ENCODE peak calls at places on chromosomes 16 and 17, in eight cellular contexts. One of them, this sample, is unnamed.

GRCh38 chr17:15368605-15369004 is 27.2 kb upstream of the TEKT3 start:
- DNase-seq in upper lobe of right lung: no peak
- DNase-seq in epithelial cell of esophagus: no peak
- DNase-seq in esophagus squamous epithelium: no peak
- DNase-seq in nephron progenitor cell: no peak
- DNase-seq in CD8-positive, alpha-beta T cell: no peak
- DNase-seq in lower lobe of right lung: no peak
- DNase-seq in omental fat pad: no peak
- DNase-seq in this sample: no peak

GRCh38 chr17:15892244-15892643 is 52.7 kb upstream of the ADORA2B start:
- DNase-seq in epithelial cell of esophagus: no peak
- DNase-seq in esophagus squamous epithelium: no peak
- DNase-seq in CD8-positive, alpha-beta T cell: no peak
- DNase-seq in lower lobe of right lung: no peak
- DNase-seq in nephron progenitor cell: no peak
- DNase-seq in upper lobe of right lung: peak
- DNase-seq in omental fat pad: no peak
- DNase-seq in this sample: no peak

GRCh38 chr16:14350081-14350480 is 279.0 kb downstream of the MRTFB start:
- DNase-seq in CD8-positive, alpha-beta T cell: no peak
- DNase-seq in esophagus squamous epithelium: no peak
- DNase-seq in nephron progenitor cell: no peak
- DNase-seq in upper lobe of right lung: no peak
- DNase-seq in epithelial cell of esophagus: no peak
- DNase-seq in lower lobe of right lung: no peak
- DNase-seq in omental fat pad: no peak
- DNase-seq in this sample: no peak

GRCh38 chr17:28547096-28547622 is 5.3 kb downstream of the UNC119 start:
- DNase-seq in nephron progenitor cell: no peak
- DNase-seq in lower lobe of right lung: no peak
- DNase-seq in epithelial cell of esophagus: no peak
- DNase-seq in esophagus squamous epithelium: no peak
- DNase-seq in upper lobe of right lung: no peak
- DNase-seq in omental fat pad: no peak
- DNase-seq in CD8-positive, alpha-beta T cell: no peak
- DNase-seq in this sample: no peak

GRCh38 chr16:50671644-50672260 is 9.4 kb downstream of the SNX20 start:
- DNase-seq in esophagus squamous epithelium: no peak
- DNase-seq in epithelial cell of esophagus: peak
- DNase-seq in omental fat pad: no peak
- DNase-seq in nephron progenitor cell: peak
- DNase-seq in upper lobe of right lung: no peak
- DNase-seq in lower lobe of right lung: peak
- DNase-seq in CD8-positive, alpha-beta T cell: peak
- DNase-seq in this sample: no peak

GRCh38 chr16:15493416-15494181 is 59.2 kb downstream of the BMERB1 start:
- DNase-seq in lower lobe of right lung: no peak
- DNase-seq in nephron progenitor cell: no peak
- DNase-seq in omental fat pad: no peak
- DNase-seq in esophagus squamous epithelium: no peak
- DNase-seq in epithelial cell of esophagus: no peak
- DNase-seq in CD8-positive, alpha-beta T cell: no peak
- DNase-seq in upper lobe of right lung: no peak
- DNase-seq in this sample: no peak

GRCh38 chr16:67655363-67655762 is 4.7 kb downstream of the ACD start:
- DNase-seq in epithelial cell of esophagus: no peak
- DNase-seq in lower lobe of right lung: no peak
- DNase-seq in CD8-positive, alpha-beta T cell: no peak
- DNase-seq in upper lobe of right lung: no peak
- DNase-seq in omental fat pad: no peak
- DNase-seq in nephron progenitor cell: no peak
- DNase-seq in esophagus squamous epithelium: no peak
- DNase-seq in this sample: no peak

GRCh38 chr16:20049831-20050230 is 23.9 kb downstream of the GPR139 start:
- DNase-seq in upper lobe of right lung: no peak
- DNase-seq in omental fat pad: no peak
- DNase-seq in nephron progenitor cell: no peak
- DNase-seq in esophagus squamous epithelium: no peak
- DNase-seq in CD8-positive, alpha-beta T cell: no peak
- DNase-seq in lower lobe of right lung: no peak
- DNase-seq in epithelial cell of esophagus: peak
- DNase-seq in this sample: no peak

GRCh38 chr16:88628512-88628974 is 9.8 kb upstream of the IL17C start:
- DNase-seq in esophagus squamous epithelium: no peak
- DNase-seq in lower lobe of right lung: no peak
- DNase-seq in CD8-positive, alpha-beta T cell: no peak
- DNase-seq in epithelial cell of esophagus: no peak
- DNase-seq in upper lobe of right lung: no peak
- DNase-seq in nephron progenitor cell: peak
- DNase-seq in omental fat pad: no peak
- DNase-seq in this sample: no peak

GRCh38 chr17:65022751-65023421 is 33.7 kb downstream of the GNA13 start:
- DNase-seq in esophagus squamous epithelium: no peak
- DNase-seq in omental fat pad: no peak
- DNase-seq in epithelial cell of esophagus: peak
- DNase-seq in nephron progenitor cell: no peak
- DNase-seq in upper lobe of right lung: no peak
- DNase-seq in CD8-positive, alpha-beta T cell: no peak
- DNase-seq in lower lobe of right lung: no peak
- DNase-seq in this sample: no peak

GRCh38 chr16:17302620-17303019 is 168.1 kb downstream of the XYLT1 start:
- DNase-seq in upper lobe of right lung: no peak
- DNase-seq in nephron progenitor cell: no peak
- DNase-seq in omental fat pad: no peak
- DNase-seq in CD8-positive, alpha-beta T cell: no peak
- DNase-seq in epithelial cell of esophagus: no peak
- DNase-seq in esophagus squamous epithelium: no peak
- DNase-seq in lower lobe of right lung: no peak
- DNase-seq in this sample: no peak

GRCh38 chr17:8488931-8489330 is 53.2 kb downstream of the NDEL1 start:
- DNase-seq in esophagus squamous epithelium: no peak
- DNase-seq in omental fat pad: no peak
- DNase-seq in lower lobe of right lung: no peak
- DNase-seq in nephron progenitor cell: no peak
- DNase-seq in upper lobe of right lung: peak
- DNase-seq in epithelial cell of esophagus: peak
- DNase-seq in CD8-positive, alpha-beta T cell: no peak
- DNase-seq in this sample: no peak

GRCh38 chr16:2008631-2009301 is 855 bp downstream of the ZNF598 start:
- DNase-seq in epithelial cell of esophagus: peak
- DNase-seq in esophagus squamous epithelium: no peak
- DNase-seq in lower lobe of right lung: no peak
- DNase-seq in omental fat pad: no peak
- DNase-seq in nephron progenitor cell: no peak
- DNase-seq in upper lobe of right lung: no peak
- DNase-seq in CD8-positive, alpha-beta T cell: no peak
- DNase-seq in this sample: no peak

GRCh38 chr17:50835563-50836231 is at the start of gene WFIKKN2:
- DNase-seq in esophagus squamous epithelium: no peak
- DNase-seq in lower lobe of right lung: no peak
- DNase-seq in epithelial cell of esophagus: no peak
- DNase-seq in CD8-positive, alpha-beta T cell: no peak
- DNase-seq in omental fat pad: no peak
- DNase-seq in nephron progenitor cell: no peak
- DNase-seq in upper lobe of right lung: no peak
- DNase-seq in this sample: no peak

GRCh38 chr17:37568350-37569053 is 40.7 kb downstream of the SYNRG start:
- DNase-seq in esophagus squamous epithelium: no peak
- DNase-seq in omental fat pad: no peak
- DNase-seq in lower lobe of right lung: no peak
- DNase-seq in upper lobe of right lung: no peak
- DNase-seq in CD8-positive, alpha-beta T cell: no peak
- DNase-seq in epithelial cell of esophagus: peak
- DNase-seq in nephron progenitor cell: no peak
- DNase-seq in this sample: no peak

GRCh38 chr17:57873261-57874057 is 23.6 kb upstream of the MRPS23 start:
- DNase-seq in omental fat pad: no peak
- DNase-seq in upper lobe of right lung: no peak
- DNase-seq in CD8-positive, alpha-beta T cell: no peak
- DNase-seq in epithelial cell of esophagus: no peak
- DNase-seq in nephron progenitor cell: no peak
- DNase-seq in esophagus squamous epithelium: no peak
- DNase-seq in lower lobe of right lung: no peak
- DNase-seq in this sample: no peak

GRCh38 chr17:411416-412120 is 59.0 kb upstream of the RPH3AL start:
- DNase-seq in esophagus squamous epithelium: no peak
- DNase-seq in upper lobe of right lung: no peak
- DNase-seq in CD8-positive, alpha-beta T cell: no peak
- DNase-seq in lower lobe of right lung: no peak
- DNase-seq in omental fat pad: no peak
- DNase-seq in epithelial cell of esophagus: no peak
- DNase-seq in nephron progenitor cell: no peak
- DNase-seq in this sample: no peak

GRCh38 chr17:15154618-15155017 is 110.5 kb downstream of the PMP22 start:
- DNase-seq in CD8-positive, alpha-beta T cell: no peak
- DNase-seq in nephron progenitor cell: no peak
- DNase-seq in upper lobe of right lung: no peak
- DNase-seq in omental fat pad: no peak
- DNase-seq in lower lobe of right lung: no peak
- DNase-seq in esophagus squamous epithelium: no peak
- DNase-seq in epithelial cell of esophagus: peak
- DNase-seq in this sample: no peak

GRCh38 chr17:44747566-44747965 is 11.2 kb upstream of the ADAM11 start:
- DNase-seq in epithelial cell of esophagus: no peak
- DNase-seq in lower lobe of right lung: no peak
- DNase-seq in omental fat pad: no peak
- DNase-seq in upper lobe of right lung: no peak
- DNase-seq in CD8-positive, alpha-beta T cell: no peak
- DNase-seq in nephron progenitor cell: no peak
- DNase-seq in esophagus squamous epithelium: no peak
- DNase-seq in this sample: no peak

GRCh38 chr17:79840204-79840988 is 1.2 kb upstream of the CBX4 start:
- DNase-seq in nephron progenitor cell: peak
- DNase-seq in esophagus squamous epithelium: no peak
- DNase-seq in upper lobe of right lung: peak
- DNase-seq in omental fat pad: no peak
- DNase-seq in epithelial cell of esophagus: peak
- DNase-seq in CD8-positive, alpha-beta T cell: no peak
- DNase-seq in lower lobe of right lung: peak
- DNase-seq in this sample: no peak
- TF ChIP-seq CTCF in nephron progenitor cell: no peak
- TF ChIP-seq CTCF in esophagus squamous epithelium: no peak
- TF ChIP-seq CTCF in upper lobe of right lung: peak
- TF ChIP-seq CTCF in omental fat pad: no peak
- TF ChIP-seq CTCF in epithelial cell of esophagus: no peak
- TF ChIP-seq CTCF in CD8-positive, alpha-beta T cell: no peak
- TF ChIP-seq CTCF in lower lobe of right lung: peak
- TF ChIP-seq CTCF in this sample: no peak

GRCh38 chr17:78806451-78806850 is 24.4 kb upstream of the CYTH1 start:
- DNase-seq in epithelial cell of esophagus: peak
- DNase-seq in CD8-positive, alpha-beta T cell: no peak
- DNase-seq in esophagus squamous epithelium: no peak
- DNase-seq in upper lobe of right lung: no peak
- DNase-seq in lower lobe of right lung: no peak
- DNase-seq in nephron progenitor cell: no peak
- DNase-seq in omental fat pad: no peak
- DNase-seq in this sample: no peak
- TF ChIP-seq CTCF in epithelial cell of esophagus: peak
- TF ChIP-seq CTCF in CD8-positive, alpha-beta T cell: peak
- TF ChIP-seq CTCF in esophagus squamous epithelium: no peak
- TF ChIP-seq CTCF in upper lobe of right lung: no peak
- TF ChIP-seq CTCF in lower lobe of right lung: no peak
- TF ChIP-seq CTCF in nephron progenitor cell: no peak
- TF ChIP-seq CTCF in omental fat pad: no peak
- TF ChIP-seq CTCF in this sample: no peak

GRCh38 chr16:968620-969019 is 2.2 kb downstream of the LMF1 start:
- DNase-seq in omental fat pad: no peak
- DNase-seq in epithelial cell of esophagus: no peak
- DNase-seq in esophagus squamous epithelium: no peak
- DNase-seq in nephron progenitor cell: no peak
- DNase-seq in lower lobe of right lung: no peak
- DNase-seq in CD8-positive, alpha-beta T cell: no peak
- DNase-seq in upper lobe of right lung: no peak
- DNase-seq in this sample: no peak

GRCh38 chr16:971582-971905 is 760 bp upstream of the LMF1 start:
- DNase-seq in epithelial cell of esophagus: no peak
- DNase-seq in upper lobe of right lung: no peak
- DNase-seq in omental fat pad: no peak
- DNase-seq in lower lobe of right lung: no peak
- DNase-seq in nephron progenitor cell: no peak
- DNase-seq in CD8-positive, alpha-beta T cell: no peak
- DNase-seq in esophagus squamous epithelium: no peak
- DNase-seq in this sample: no peak

GRCh38 chr16:970379-970765 is 412 bp downstream of the LMF1 start:
- DNase-seq in upper lobe of right lung: no peak
- DNase-seq in nephron progenitor cell: no peak
- DNase-seq in epithelial cell of esophagus: peak
- DNase-seq in CD8-positive, alpha-beta T cell: no peak
- DNase-seq in esophagus squamous epithelium: no peak
- DNase-seq in lower lobe of right lung: peak
- DNase-seq in omental fat pad: no peak
- DNase-seq in this sample: no peak

GRCh38 chr16:970766-971581 is at the start of gene LMF1:
- DNase-seq in omental fat pad: peak
- DNase-seq in CD8-positive, alpha-beta T cell: peak
- DNase-seq in lower lobe of right lung: peak
- DNase-seq in esophagus squamous epithelium: peak
- DNase-seq in upper lobe of right lung: peak
- DNase-seq in nephron progenitor cell: peak
- DNase-seq in epithelial cell of esophagus: peak
- DNase-seq in this sample: peak

GRCh38 chr16:969508-970378 is 1.0 kb downstream of the LMF1 start:
- DNase-seq in upper lobe of right lung: peak
- DNase-seq in CD8-positive, alpha-beta T cell: no peak
- DNase-seq in omental fat pad: no peak
- DNase-seq in esophagus squamous epithelium: no peak
- DNase-seq in lower lobe of right lung: peak
- DNase-seq in nephron progenitor cell: peak
- DNase-seq in epithelial cell of esophagus: no peak
- DNase-seq in this sample: no peak
- TF ChIP-seq CTCF in upper lobe of right lung: no peak
- TF ChIP-seq CTCF in CD8-positive, alpha-beta T cell: no peak
- TF ChIP-seq CTCF in omental fat pad: no peak
- TF ChIP-seq CTCF in esophagus squamous epithelium: no peak
- TF ChIP-seq CTCF in lower lobe of right lung: no peak
- TF ChIP-seq CTCF in nephron progenitor cell: no peak
- TF ChIP-seq CTCF in epithelial cell of esophagus: no peak
- TF ChIP-seq CTCF in this sample: no peak

GRCh38 chr17:32445075-32445427 is 741 bp downstream of the PSMD11 start:
- DNase-seq in upper lobe of right lung: no peak
- DNase-seq in omental fat pad: peak
- DNase-seq in nephron progenitor cell: peak
- DNase-seq in lower lobe of right lung: no peak
- DNase-seq in epithelial cell of esophagus: peak
- DNase-seq in esophagus squamous epithelium: no peak
- DNase-seq in CD8-positive, alpha-beta T cell: peak
- DNase-seq in this sample: no peak

GRCh38 chr17:32445976-32446375 is 1.7 kb downstream of the PSMD11 start:
- DNase-seq in omental fat pad: no peak
- DNase-seq in lower lobe of right lung: no peak
- DNase-seq in esophagus squamous epithelium: no peak
- DNase-seq in CD8-positive, alpha-beta T cell: no peak
- DNase-seq in epithelial cell of esophagus: peak
- DNase-seq in nephron progenitor cell: no peak
- DNase-seq in upper lobe of right lung: no peak
- DNase-seq in this sample: no peak

GRCh38 chr17:32443827-32444300 is 446 bp upstream of the PSMD11 start:
- DNase-seq in CD8-positive, alpha-beta T cell: no peak
- DNase-seq in upper lobe of right lung: no peak
- DNase-seq in omental fat pad: no peak
- DNase-seq in esophagus squamous epithelium: no peak
- DNase-seq in lower lobe of right lung: peak
- DNase-seq in epithelial cell of esophagus: no peak
- DNase-seq in nephron progenitor cell: no peak
- DNase-seq in this sample: no peak

GRCh38 chr17:32445497-32445896 is 1.2 kb downstream of the PSMD11 start:
- DNase-seq in epithelial cell of esophagus: no peak
- DNase-seq in omental fat pad: no peak
- DNase-seq in nephron progenitor cell: no peak
- DNase-seq in upper lobe of right lung: no peak
- DNase-seq in esophagus squamous epithelium: no peak
- DNase-seq in CD8-positive, alpha-beta T cell: no peak
- DNase-seq in lower lobe of right lung: no peak
- DNase-seq in this sample: no peak

GRCh38 chr17:32444301-32445074 is at the start of gene PSMD11:
- DNase-seq in esophagus squamous epithelium: peak
- DNase-seq in epithelial cell of esophagus: peak
- DNase-seq in omental fat pad: peak
- DNase-seq in CD8-positive, alpha-beta T cell: peak
- DNase-seq in upper lobe of right lung: peak
- DNase-seq in lower lobe of right lung: peak
- DNase-seq in nephron progenitor cell: peak
- DNase-seq in this sample: peak
- TF ChIP-seq CTCF in esophagus squamous epithelium: peak
- TF ChIP-seq CTCF in epithelial cell of esophagus: peak
- TF ChIP-seq CTCF in omental fat pad: no peak
- TF ChIP-seq CTCF in CD8-positive, alpha-beta T cell: peak
- TF ChIP-seq CTCF in upper lobe of right lung: peak
- TF ChIP-seq CTCF in lower lobe of right lung: no peak
- TF ChIP-seq CTCF in nephron progenitor cell: peak
- TF ChIP-seq CTCF in this sample: peak

This sample was measured in progenitor cell of endocrine pancreas.